ENCODE peak calls at places on chromosomes 16 and 17, in eight cellular contexts. L is sigmoid colon; Q is left ventricle myocardium inferior; F is body of pancreas; D is CD8-positive, alpha-beta memory T cell; G is tibial nerve; I is A549; S is psoas muscle. B is an unnamed sample. For H3K4me1, the result is how much of the 10 kb centered on the place peaks cover.

GRCh38 chr16:74035816-74036215 is 260.8 kb upstream of the PSMD7 start:
- DNase-seq in Q (no peak), I (peak), D (no peak), L (no peak), F (no peak), G (no peak), S (no peak), B (no peak)

GRCh38 chr17:61005358-61005757 is 327.7 kb downstream of the BCAS3 start:
- DNase-seq in S (no peak), Q (no peak), I (no peak), D (no peak), F (no peak), L (no peak), G (no peak), B (no peak)

GRCh38 chr17:30211371-30211770 is 24.1 kb downstream of the SLC6A4 start:
- DNase-seq in Q (no peak), L (no peak), S (no peak), G (no peak), F (no peak), D (no peak), I (no peak), B (no peak)

GRCh38 chr16:2595376-2596200 is 57.8 kb downstream of the PDPK1 start:
- DNase-seq in G (no peak), L (no peak), I (no peak), D (no peak), F (no peak), S (no peak), Q (no peak), B (no peak)

GRCh38 chr17:37117743-37118142 is 169.0 kb downstream of the AATF start:
- DNase-seq in D (no peak), G (no peak), L (no peak), S (no peak), F (no peak), I (no peak), Q (no peak), B (peak)

GRCh38 chr17:45032150-45032493 is 19.3 kb downstream of the DCAKD start:
- DNase-seq in L (no peak), I (no peak), D (no peak), G (no peak), F (no peak), S (no peak), Q (no peak), B (no peak)

GRCh38 chr17:57696050-57696449 is 49.0 kb downstream of the CCDC182 start:
- DNase-seq in L (no peak), S (no peak), F (no peak), I (no peak), G (no peak), D (no peak), Q (no peak), B (peak)

GRCh38 chr17:63722403-63722802 is 19.2 kb downstream of the STRADA start:
- DNase-seq in G (no peak), I (no peak), D (no peak), F (no peak), S (no peak), Q (no peak), L (no peak), B (no peak)

GRCh38 chr16:27432600-27432957 is 30.6 kb downstream of the IL21R start:
- DNase-seq in G (no peak), F (no peak), D (no peak), Q (no peak), S (no peak), L (peak), I (no peak), B (no peak)

GRCh38 chr17:596763-597644 is 117.6 kb downstream of the VPS53 start:
- DNase-seq in L (no peak), S (no peak), Q (no peak), F (no peak), D (no peak), I (no peak), G (no peak), B (peak)

GRCh38 chr17:10107320-10108165 is 90.9 kb downstream of the GAS7 start:
- DNase-seq in L (peak), F (peak), I (no peak), S (no peak), G (no peak), Q (peak), D (no peak), B (no peak)

GRCh38 chr17:77085916-77086432 is 54.8 kb upstream of the SEC14L1 start:
- DNase-seq in Q (no peak), D (no peak), F (no peak), L (no peak), G (no peak), I (no peak), S (no peak), B (no peak)

GRCh38 chr16:68399456-68399855 is 48.9 kb downstream of the SMPD3 start:
- DNase-seq in Q (no peak), L (no peak), I (no peak), F (no peak), G (no peak), S (no peak), D (no peak), B (no peak)

GRCh38 chr17:72900542-72900941 is 191.9 kb downstream of the SLC39A11 start:
- DNase-seq in Q (no peak), G (no peak), L (no peak), I (no peak), S (no peak), D (no peak), F (no peak), B (no peak)

GRCh38 chr16:67185866-67186134 is 2.0 kb upstream of the MATCAP1 start:
- DNase-seq in D (no peak), Q (no peak), F (no peak), S (no peak), I (no peak), G (no peak), L (no peak), B (no peak)

GRCh38 chr16:67184453-67185002 is 765 bp upstream of the MATCAP1 start:
- DNase-seq in G (no peak), S (no peak), Q (no peak), L (no peak), I (no peak), F (no peak), D (no peak), B (no peak)

GRCh38 chr16:67186550-67186950 is 2.8 kb upstream of the MATCAP1 start:
- DNase-seq in D (no peak), I (no peak), Q (no peak), F (no peak), G (no peak), L (no peak), S (no peak), B (peak)

GRCh38 chr16:67183627-67184452 is at the start of gene MATCAP1:
- DNase-seq in Q (peak), F (peak), L (peak), D (peak), I (peak), S (peak), G (peak), B (peak)

GRCh38 chr16:67185003-67185865 is 1.5 kb upstream of the MATCAP1 start:
- DNase-seq in I (peak), G (peak), S (peak), L (peak), Q (peak), F (peak), D (peak), B (peak)
- H3K4me3 ChIP-seq in I (no peak), G (peak), S (peak), L (peak), Q (peak), F (no peak), D (no peak), B (no peak)

GRCh38 chr16:86355951-86356350 is 154.4 kb upstream of the FOXF1 start:
- DNase-seq in F (no peak), I (no peak), Q (no peak), G (no peak), L (no peak), D (no peak), S (no peak), B (no peak)

GRCh38 chr16:86355538-86355937 is 154.8 kb upstream of the FOXF1 start:
- DNase-seq in Q (no peak), F (no peak), I (no peak), S (no peak), D (no peak), G (no peak), L (no peak), B (peak)

GRCh38 chr16:86355114-86355513 is 155.2 kb upstream of the FOXF1 start:
- DNase-seq in Q (no peak), S (no peak), F (no peak), I (no peak), L (no peak), G (no peak), D (no peak), B (no peak)

GRCh38 chr16:86353934-86354333 is 156.4 kb upstream of the FOXF1 start:
- DNase-seq in I (no peak), F (no peak), L (no peak), Q (no peak), D (no peak), S (no peak), G (no peak), B (no peak)

GRCh38 chr16:86354641-86355040 is 155.7 kb upstream of the FOXF1 start:
- DNase-seq in F (no peak), G (no peak), D (no peak), I (no peak), Q (no peak), L (no peak), S (no peak), B (no peak)
- H3K27ac ChIP-seq in F (no peak), G (no peak), D (no peak), I (no peak), Q (no peak), L (peak), S (no peak), B (peak)

DNA sequence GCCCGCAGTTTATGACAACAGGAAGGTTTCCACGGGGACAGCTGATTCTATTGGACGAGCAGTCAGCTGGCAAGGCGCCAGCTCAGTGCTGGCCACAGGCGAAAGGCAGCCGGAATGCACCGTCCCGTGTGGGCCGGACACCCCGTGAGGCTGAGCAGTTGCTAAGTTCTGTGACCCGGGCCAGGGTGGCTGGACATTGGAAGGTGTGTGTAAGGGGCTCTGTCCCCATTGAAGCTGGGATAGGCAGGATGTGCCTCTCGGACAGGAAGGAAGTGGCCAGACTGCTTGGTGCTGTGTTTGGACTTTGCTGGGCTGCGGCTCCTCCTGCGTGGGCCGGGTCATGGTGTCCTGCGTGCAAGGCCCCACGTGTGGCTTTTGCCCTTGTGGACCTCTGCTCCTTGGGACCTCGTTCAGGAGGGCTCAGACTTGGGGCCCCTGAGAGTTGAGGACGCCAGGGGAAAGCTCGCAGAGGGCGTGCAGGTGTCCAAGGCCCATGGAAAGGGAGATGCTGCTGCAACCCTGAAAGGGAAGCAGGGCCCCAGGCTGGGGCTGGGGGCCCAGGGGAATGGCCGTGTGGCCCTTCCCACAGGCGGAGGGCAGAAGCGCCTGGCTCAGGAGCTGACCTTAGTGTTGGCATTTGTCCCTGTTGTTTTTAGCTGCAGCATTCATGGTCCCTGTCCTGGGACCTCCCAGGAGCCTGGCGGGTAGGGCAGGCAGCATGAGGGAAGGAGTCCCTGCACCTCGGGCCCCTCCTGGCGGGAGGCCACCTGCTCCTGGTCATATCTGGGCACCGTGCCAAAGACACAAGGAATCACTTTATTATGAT is 10.0 kb downstream of the BAIAP2 start:
- DNase-seq in S (peak), G (peak), L (peak), D (no peak), I (no peak), F (peak), Q (peak), B (peak)
- H3K4me1 ChIP-seq in S (under half), G (under half), L (half or more), D (under half), I (under half), F (under half), Q (half or more), B (half or more)

GRCh38 chr16:88966986-88967799 is 9.8 kb downstream of the CBFA2T3 start:
- DNase-seq in I (no peak), S (peak), F (no peak), L (no peak), G (no peak), Q (no peak), D (no peak), B (no peak)

GRCh38 chr16:88970095-88970494 is 6.9 kb downstream of the CBFA2T3 start:
- DNase-seq in D (no peak), S (no peak), L (no peak), G (no peak), F (no peak), I (no peak), Q (no peak), B (no peak)

GRCh38 chr16:88969361-88969831 is 7.6 kb downstream of the CBFA2T3 start:
- DNase-seq in Q (no peak), F (no peak), D (no peak), G (no peak), I (no peak), L (no peak), S (peak), B (no peak)

GRCh38 chr16:88967800-88968588 is 9.0 kb downstream of the CBFA2T3 start:
- DNase-seq in L (no peak), D (peak), F (no peak), G (no peak), I (no peak), Q (no peak), S (peak), B (no peak)

GRCh38 chr16:88968589-88969280 is 8.3 kb downstream of the CBFA2T3 start:
- DNase-seq in I (no peak), S (no peak), Q (no peak), D (no peak), L (no peak), F (no peak), G (no peak), B (no peak)
- H3K4me3 ChIP-seq in I (no peak), S (no peak), Q (no peak), D (no peak), L (no peak), F (no peak), G (no peak), B (no peak)

GRCh38 chr17:19650826-19651225 is 2.3 kb downstream of the ALDH3A2 start:
- DNase-seq in G (no peak), S (no peak), Q (no peak), L (no peak), D (no peak), F (no peak), I (no peak), B (no peak)
- H3K27ac ChIP-seq in G (no peak), S (no peak), Q (no peak), L (peak), D (no peak), F (peak), I (peak), B (no peak)

B was measured in SJSA1.